ENCODE peak calls at places on chromosomes 7 and 10, in nine cellular contexts. P is foreskin fibroblast, I is Right ventricle myocardium inferior, K is HT1080, U is Daoy, C is BJ, B is NCI-H2029, F is posterior cingulate gyrus, H is hepatocyte. D is an unnamed sample.

GRCh38 chr10:45154481-45154880 is 153.8 kb downstream of the ZNF22 start:
- DNase-seq in K (peak; percentile 11), B (no peak), U (no peak), C (no peak), P (peak; percentile 20), I (no peak), F (no peak), H (no peak), D (no peak)

GRCh38 chr7:40845959-40846358 is 711.2 kb downstream of the SUGCT start:
- DNase-seq in B (peak; percentile 16), K (no peak), P (no peak), C (no peak), I (no peak), U (no peak), F (no peak), H (no peak), D (no peak)

GRCh38 chr7:66352071-66352470 is 146.9 kb downstream of the TPST1 start:
- DNase-seq in F (no peak), H (peak; percentile 25), C (no peak), P (no peak), B (no peak), K (peak; percentile 34), I (no peak), U (peak; percentile 74), D (no peak)

GRCh38 chr10:61763778-61764177 is 101.0 kb downstream of the CABCOCO1 start:
- DNase-seq in U (no peak), I (no peak), K (no peak), C (no peak), P (no peak), F (no peak), B (no peak), H (no peak), D (no peak)

GRCh38 chr10:11719496-11719895 is 22.7 kb upstream of the ECHDC3 start:
- DNase-seq in I (no peak), K (peak; percentile 13), P (no peak), B (no peak), C (no peak), H (no peak), F (no peak), U (no peak), D (no peak)

GRCh38 chr10:119207713-119208552 is 562 bp downstream of the GRK5 start:
- DNase-seq in I (peak; percentile 73), P (no peak), B (no peak), U (peak; percentile 56), K (peak; percentile 41), F (peak; percentile 29), H (peak; percentile 73), C (no peak), D (peak; percentile 30)

GRCh38 chr7:117068511-117069155 is 115.3 kb downstream of the ST7 start:
- DNase-seq in H (no peak), C (no peak), K (no peak), F (no peak), P (no peak), B (peak; percentile 90), I (no peak), U (no peak), D (no peak)

GRCh38 chr7:151687523-151688235 is 168.0 kb upstream of the RHEB start:
- DNase-seq in C (peak; percentile 78), B (no peak), F (no peak), P (peak; percentile 95), K (peak; percentile 99), I (no peak), U (peak; percentile 100), H (peak; percentile 88), D (peak; percentile 99)

GRCh38 chr10:26550774-26551526 is 112.8 kb downstream of the APBB1IP start:
- DNase-seq in B (no peak), C (no peak), K (peak; percentile 36), F (no peak), I (no peak), P (no peak), U (peak; percentile 10), H (no peak), D (no peak)

GRCh38 chr10:30459283-30459682 is 25.3 kb downstream of the MAP3K8 start:
- DNase-seq in F (no peak), I (peak; percentile 77), C (no peak), B (no peak), K (no peak), U (no peak), P (no peak), H (peak; percentile 48), D (no peak)

GRCh38 chr10:27413831-27414348 is 90.2 kb upstream of the RAB18 start:
- DNase-seq in P (no peak), B (no peak), F (no peak), H (no peak), C (no peak), I (no peak), U (no peak), K (no peak), D (no peak)

GRCh38 chr10:69792361-69792760 is 9.3 kb upstream of the COL13A1 start:
- DNase-seq in K (no peak), U (no peak), P (no peak), C (no peak), H (no peak), I (no peak), B (no peak), F (no peak), D (no peak)

GRCh38 chr7:61111-61510 is 131.3 kb upstream of the FAM20C start:
- DNase-seq in H (no peak), U (no peak), F (no peak), B (no peak), C (no peak), P (no peak), K (no peak), I (no peak), D (no peak)

GRCh38 chr7:8442814-8443304 is 9.4 kb downstream of the NXPH1 start:
- DNase-seq in H (peak; percentile 90), U (peak; percentile 25), F (peak; percentile 73), I (no peak), P (peak; percentile 1), B (peak; percentile 50), K (peak; percentile 18), C (no peak), D (no peak)

GRCh38 chr7:128000048-128000447 is 31.2 kb downstream of the LRRC4 start:
- DNase-seq in I (no peak), K (no peak), H (no peak), P (no peak), U (no peak), B (no peak), C (no peak), F (no peak), D (no peak)

GRCh38 chr7:28230273-28230672 is 49.7 kb upstream of the JAZF1 start:
- DNase-seq in C (no peak), P (no peak), I (no peak), B (no peak), F (no peak), K (no peak), H (peak; percentile 35), U (no peak), D (no peak)

GRCh38 chr7:41110186-41110585 is 592.7 kb downstream of the INHBA start:
- DNase-seq in F (no peak), B (no peak), U (peak; percentile 92), P (no peak), K (peak; percentile 90), C (no peak), I (no peak), H (no peak), D (no peak)

GRCh38 chr10:79339266-79339665 is 8.0 kb upstream of the PPIF start:
- DNase-seq in P (no peak), K (no peak), I (no peak), B (no peak), H (no peak), C (no peak), U (no peak), F (no peak), D (no peak)

GRCh38 chr7:8389898-8390642 is 43.3 kb upstream of the NXPH1 start:
- DNase-seq in F (peak; percentile 87), K (peak; percentile 23), U (peak; percentile 66), P (no peak), H (peak; percentile 63), C (no peak), B (peak; percentile 59), I (peak; percentile 59), D (peak; percentile 81)

GRCh38 chr7:142053988-142054387 is 57.5 kb upstream of the MGAM2 start:
- DNase-seq in U (no peak), K (peak; percentile 31), F (no peak), B (no peak), I (no peak), H (no peak), P (no peak), C (no peak), D (no peak)

GRCh38 chr10:76318171-76318570 is 886.7 kb downstream of the LRMDA start:
- DNase-seq in F (no peak), K (no peak), H (no peak), B (no peak), P (no peak), C (no peak), I (peak; percentile 33), U (no peak), D (peak; percentile 19)

GRCh38 chr10:118873080-118873737 is 118.4 kb upstream of the CACUL1 start:
- DNase-seq in U (peak; percentile 39), F (no peak), P (peak; percentile 18), I (no peak), H (no peak), B (no peak), K (no peak), C (no peak), D (peak; percentile 66)

GRCh38 chr10:122863796-122864592 is 15.4 kb downstream of the FAM24B start:
- DNase-seq in C (no peak), B (no peak), P (no peak), F (no peak), U (no peak), I (no peak), K (no peak), H (no peak), D (no peak)

GRCh38 chr7:65974191-65974801 is 7.7 kb downstream of the GUSB start:
- DNase-seq in I (peak; percentile 33), H (no peak), F (no peak), C (no peak), P (no peak), U (no peak), K (no peak), B (no peak), D (no peak)

GRCh38 chr7:8217200-8218068 is 44.5 kb downstream of the ICA1 start:
- DNase-seq in P (peak; percentile 34), B (peak; percentile 53), K (peak; percentile 46), C (peak; percentile 7), U (peak; percentile 27), I (no peak), F (no peak), H (peak; percentile 88), D (peak; percentile 82)

GRCh38 chr7:7554021-7554432 is 12.7 kb upstream of the MIOS start:
- DNase-seq in B (no peak), F (no peak), P (peak; percentile 89), I (no peak), C (peak; percentile 70), H (no peak), U (peak; percentile 82), K (peak; percentile 72), D (peak; percentile 59)

GRCh38 chr7:118245267-118246040 is 20.9 kb downstream of the ANKRD7 start:
- DNase-seq in F (no peak), I (no peak), B (no peak), P (no peak), H (no peak), K (peak; percentile 20), C (no peak), U (peak; percentile 32), D (peak; percentile 71)

GRCh38 chr10:132331259-132331955 is 586 bp upstream of the LRRC27 start:
- DNase-seq in F (no peak), K (peak; percentile 41), I (no peak), H (no peak), U (no peak), B (no peak), C (no peak), P (no peak), D (no peak)

GRCh38 chr10:480928-481551 is 208.4 kb downstream of the DIP2C start:
- DNase-seq in C (no peak), B (no peak), U (no peak), F (peak; percentile 42), K (no peak), P (peak; percentile 30), H (peak; percentile 34), I (no peak), D (no peak)

GRCh38 chr7:135731131-135731530 is 3.1 kb upstream of the SLC13A4 start:
- DNase-seq in P (no peak), H (no peak), F (no peak), B (no peak), K (no peak), I (no peak), U (no peak), C (no peak), D (no peak)

GRCh38 chr7:106039486-106040060 is 72.5 kb downstream of the SYPL1 start:
- DNase-seq in C (peak; percentile 82), P (peak; percentile 83), B (no peak), U (no peak), H (peak; percentile 32), I (no peak), K (no peak), F (no peak), D (peak; percentile 44)